ENCODE peak calls at places on chromosome 16, in five cellular contexts. Q is left ventricle myocardium superior, F is HT-29, U is kidney, T is bronchial epithelial cell. Y is an unnamed sample.

GRCh38 chr16:85860413-85861094 is 38.4 kb upstream of the IRF8 start:
- DNase-seq in F (no peak), T (no peak), Q (no peak), U (no peak), Y (no peak)

GRCh38 chr16:825298-826061 is 24.9 kb upstream of the GNG13 start:
- DNase-seq in F (no peak), U (peak; percentile 62), Q (no peak), T (no peak), Y (no peak)

GRCh38 chr16:58907297-58907696 is 173.2 kb upstream of the GOT2 start:
- DNase-seq in F (no peak), T (no peak), Q (no peak), U (no peak), Y (no peak)

GRCh38 chr16:86664518-86665318 is 86.4 kb downstream of the FOXL1 start:
- DNase-seq in F (peak; percentile 87), T (peak; percentile 97), U (no peak), Q (no peak), Y (peak; percentile 86)

GRCh38 chr16:47578573-47578972 is 117.4 kb downstream of the PHKB start:
- DNase-seq in U (no peak), F (no peak), T (peak; percentile 84), Q (no peak), Y (peak; percentile 16)

GRCh38 chr16:27538508-27538907 is 11.2 kb downstream of the GTF3C1 start:
- DNase-seq in T (no peak), U (no peak), F (no peak), Q (no peak), Y (no peak)

GRCh38 chr16:80319181-80319580 is 221.6 kb upstream of the DYNLRB2 start:
- DNase-seq in F (peak; percentile 16), Q (no peak), T (peak; percentile 43), U (no peak), Y (no peak)

GRCh38 chr16:57830890-57831484 is 28.7 kb upstream of the KIFC3 start:
- DNase-seq in T (peak; percentile 53), U (no peak), Q (no peak), F (no peak), Y (no peak)

GRCh38 chr16:24203675-24204074 is 52.5 kb upstream of the CACNG3 start:
- DNase-seq in F (no peak), Q (no peak), U (no peak), T (no peak), Y (no peak)

GRCh38 chr16:54867302-54867832 is 63.3 kb upstream of the IRX5 start:
- DNase-seq in U (no peak), F (no peak), Q (no peak), T (no peak), Y (no peak)

GRCh38 chr16:57185446-57185944 is 344 bp downstream of the PSME3IP1 start:
- DNase-seq in F (no peak), Q (no peak), T (peak; percentile 72), U (peak; percentile 83), Y (peak; percentile 60)

GRCh38 chr16:9823510-9823909 is 358.7 kb downstream of the GRIN2A start:
- DNase-seq in T (no peak), F (no peak), Q (no peak), U (no peak), Y (no peak)

GRCh38 chr16:24819462-24820040 is 26.2 kb upstream of the SLC5A11 start:
- DNase-seq in F (no peak), T (no peak), U (no peak), Q (no peak), Y (no peak)

GRCh38 chr16:24382929-24383328 is 126.8 kb downstream of the CACNG3 start:
- DNase-seq in F (no peak), Q (no peak), U (no peak), T (no peak), Y (no peak)

GRCh38 chr16:10668322-10669045 is 26.2 kb downstream of the TEKT5 start:
- DNase-seq in F (peak; percentile 68), U (no peak), T (no peak), Q (peak; percentile 35), Y (peak; percentile 31)

GRCh38 chr16:4913774-4914525 is 23.0 kb downstream of the PPL start:
- DNase-seq in F (no peak), Q (no peak), T (no peak), U (no peak), Y (no peak)

GRCh38 chr16:28264656-28265055 is 27.7 kb upstream of the SBK1 start:
- DNase-seq in Q (no peak), F (peak; percentile 17), U (no peak), T (peak; percentile 29), Y (peak; percentile 15)

GRCh38 chr16:3668626-3669025 is 14.1 kb downstream of the DNASE1 start:
- DNase-seq in U (peak; percentile 46), Q (no peak), F (no peak), T (no peak), Y (no peak)

GRCh38 chr16:87780385-87780989 is 14.7 kb upstream of the KLHDC4 start:
- DNase-seq in U (no peak), T (peak; percentile 67), F (peak; percentile 26), Q (peak; percentile 47), Y (no peak)

GRCh38 chr16:88132836-88133506 is 181.7 kb downstream of the BANP start:
- DNase-seq in T (no peak), U (peak; percentile 59), F (no peak), Q (no peak), Y (no peak)

GRCh38 chr16:11619327-11619851 is 32.7 kb upstream of the LITAF start:
- DNase-seq in Q (no peak), F (no peak), U (no peak), T (no peak), Y (no peak)

GRCh38 chr16:49748322-49748721 is 107.6 kb downstream of the ZNF423 start:
- DNase-seq in F (no peak), T (no peak), Q (no peak), U (no peak), Y (no peak)

GRCh38 chr16:15906439-15906838 is 18.0 kb upstream of the CEP20 start:
- DNase-seq in T (no peak), Q (no peak), F (no peak), U (no peak), Y (no peak)

GRCh38 chr16:10828851-10829331 is 10.3 kb upstream of the TVP23A start:
- DNase-seq in U (peak; percentile 97), Q (peak; percentile 98), F (peak; percentile 35), T (peak; percentile 73), Y (peak; percentile 66)

GRCh38 chr16:77212736-77213541 is 13.7 kb downstream of the SYCE1L start:
- DNase-seq in T (no peak), F (no peak), U (peak; percentile 85), Q (peak; percentile 73), Y (peak; percentile 63)

GRCh38 chr16:82439678-82440293 is 187.0 kb upstream of the CDH13 start:
- DNase-seq in U (no peak), Q (no peak), F (peak; percentile 32), T (no peak), Y (peak; percentile 38)

GRCh38 chr16:88534731-88535141 is 35.5 kb upstream of the ZC3H18 start:
- DNase-seq in Q (peak; percentile 79), F (peak; percentile 47), U (peak; percentile 89), T (peak; percentile 8), Y (peak; percentile 41)

GRCh38 chr16:84650062-84650991 is 2.0 kb downstream of the KLHL36 start:
- DNase-seq in F (no peak), Q (no peak), U (peak; percentile 20), T (peak; percentile 88), Y (peak; percentile 37)

GRCh38 chr16:74699666-74700065 is 996 bp downstream of the MLKL start:
- DNase-seq in T (no peak), U (no peak), Q (no peak), F (no peak), Y (no peak)

Y was measured in RWPE1.